ENCODE peak calls at places on chromosomes 11 and 22, in eight cellular contexts. T is WTC11, X is Calu3, I is lower leg skin, N is psoas muscle, W is breast epithelium, E is fibroblast of the aortic adventitia, D is HCT116. Q is an unnamed sample.
A peak's percentile ranks its signal among the peaks of the same experiment; 100 is the strongest.

GRCh38 chr22:40237241-40237640 is 59.5 kb downstream of the TNRC6B start:
- DNase-seq in X (no peak), I (no peak), D (no peak), W (no peak), N (no peak), T (no peak), E (no peak), Q (no peak)

GRCh38 chr11:60700689-60701508 is 1.5 kb downstream of the MS4A8 start:
- DNase-seq in D (peak; percentile 35), T (peak; percentile 50), E (peak; percentile 1), W (no peak), X (peak; percentile 52), N (no peak), I (no peak), Q (peak; percentile 37)

GRCh38 chr22:30413001-30413400 is 12.6 kb upstream of the MTFP1 start:
- DNase-seq in W (no peak), N (no peak), I (no peak), D (no peak), X (no peak), T (no peak), E (no peak), Q (no peak)

GRCh38 chr11:60718524-60719316 is 5.8 kb upstream of the MS4A18 start:
- DNase-seq in D (no peak), X (no peak), E (no peak), I (no peak), N (no peak), T (no peak), W (no peak), Q (no peak)

GRCh38 chr22:47394504-47395440 is 632.3 kb downstream of the TBC1D22A start:
- DNase-seq in D (no peak), I (no peak), W (peak; percentile 12), T (no peak), N (no peak), E (no peak), X (no peak), Q (no peak)

GRCh38 chr11:128621491-128622136 is 34.3 kb upstream of the ETS1 start:
- DNase-seq in X (no peak), T (no peak), D (no peak), W (no peak), I (no peak), N (peak; percentile 70), E (peak; percentile 83), Q (no peak)

GRCh38 chr11:46293616-46294015 is 16.2 kb downstream of the CREB3L1 start:
- DNase-seq in W (no peak), D (no peak), T (no peak), X (no peak), I (no peak), E (peak; percentile 89), N (no peak), Q (no peak)

GRCh38 chr22:47837703-47838102 is 1075.3 kb downstream of the TBC1D22A start:
- DNase-seq in E (peak; percentile 2), I (no peak), N (no peak), X (peak; percentile 3), W (no peak), D (peak; percentile 13), T (peak; percentile 53), Q (no peak)

GRCh38 chr11:110777765-110778164 is 65.5 kb upstream of the ARHGAP20 start:
- DNase-seq in W (no peak), E (peak; percentile 66), D (no peak), X (no peak), T (no peak), N (no peak), I (no peak), Q (no peak)

GRCh38 chr11:83002522-83002921 is 69.2 kb downstream of the RAB30 start:
- DNase-seq in W (no peak), D (no peak), I (no peak), N (no peak), T (no peak), X (no peak), E (no peak), Q (no peak)

DNA sequence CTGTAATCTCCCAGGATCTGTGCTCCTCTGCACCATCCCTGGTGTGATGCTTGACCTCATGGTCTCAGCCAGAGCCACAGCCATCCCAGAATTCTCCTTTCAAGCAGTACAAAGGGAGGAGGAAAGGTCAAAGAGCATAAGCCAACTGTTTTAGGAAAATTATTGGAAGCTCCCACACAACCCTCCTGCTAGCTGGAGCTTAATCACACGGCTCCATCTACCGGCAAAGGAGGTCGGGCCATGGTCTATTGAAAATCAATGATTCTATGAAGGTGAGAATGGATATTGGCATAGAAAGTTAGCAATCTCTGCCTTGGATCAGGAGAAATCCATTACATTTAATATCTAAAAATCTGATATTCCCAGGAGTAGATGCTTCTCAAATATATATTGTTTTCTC is 259.5 kb downstream of the NTM start:
- DNase-seq in T (no peak), X (no peak), W (no peak), D (no peak), I (no peak), E (no peak), N (no peak), Q (no peak)
- TF ChIP-seq CTCF in T (no peak), X (no peak), W (no peak), D (no peak), I (no peak), E (no peak), N (no peak), Q (peak; percentile 29)

DNA sequence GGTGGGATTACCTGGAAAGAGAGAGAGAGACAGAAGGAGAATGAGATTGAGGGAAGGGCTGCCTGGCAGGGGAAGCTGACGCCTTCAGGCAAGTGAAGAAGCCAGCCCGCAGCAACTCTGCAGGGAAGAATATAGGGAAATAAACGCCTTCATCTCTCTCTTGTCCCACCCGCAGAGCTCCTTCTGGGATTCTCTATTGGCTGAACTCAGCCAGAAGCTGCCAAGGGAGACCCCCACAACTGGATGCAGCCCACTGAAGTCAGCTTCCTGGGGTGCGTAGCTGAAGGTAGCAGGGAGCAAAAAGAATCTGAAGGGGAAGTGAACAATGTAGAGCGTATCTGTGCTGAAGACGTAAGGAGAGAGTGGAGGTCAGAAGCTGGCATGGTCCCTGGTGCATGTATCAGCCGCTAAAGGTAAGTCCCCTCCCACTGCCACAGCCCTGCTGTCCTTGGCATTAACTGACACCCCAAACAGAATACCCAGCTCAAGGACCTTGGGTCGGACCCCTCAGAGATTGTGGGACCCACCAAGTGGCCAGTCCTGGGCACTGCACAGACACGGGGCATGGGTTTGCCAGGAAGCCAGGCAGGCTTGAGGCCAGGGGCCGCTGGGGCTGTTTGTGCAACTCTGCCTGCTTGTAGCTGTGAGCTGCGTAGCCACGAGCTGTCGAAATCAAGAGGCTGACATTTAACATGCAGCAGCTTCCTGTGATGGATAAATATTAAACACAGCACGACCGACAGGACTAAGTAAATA is 469.9 kb downstream of the MN1 start:
- DNase-seq in I (peak; percentile 88), E (peak; percentile 46), W (no peak), X (peak; percentile 69), D (no peak), T (peak; percentile 70), N (peak; percentile 64), Q (peak; percentile 23)
- TF ChIP-seq CTCF in I (no peak), E (peak; percentile 43), W (no peak), X (peak; percentile 70), D (peak; percentile 34), T (peak; percentile 38), N (peak; percentile 28), Q (peak; percentile 49)

DNA sequence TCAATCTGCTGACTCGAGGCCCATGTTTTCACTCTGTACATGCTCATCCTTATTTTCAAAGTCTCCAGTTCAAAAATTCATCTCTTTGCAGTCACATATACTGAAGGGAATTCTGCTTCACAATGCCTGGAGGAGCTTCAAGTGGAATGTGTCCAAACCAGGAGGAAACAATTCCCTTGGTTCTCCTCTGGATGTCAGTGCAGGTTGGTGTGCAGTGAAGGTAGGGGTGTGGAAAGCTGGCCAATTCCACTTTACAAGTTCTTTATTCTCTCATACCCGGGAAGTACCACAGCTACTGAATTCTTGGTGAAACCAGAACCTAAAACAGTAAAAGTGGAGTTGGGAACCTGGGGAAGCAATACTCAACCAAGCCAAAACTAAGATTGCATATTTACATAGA is 57.3 kb downstream of the BDNF start:
- DNase-seq in N (no peak), I (no peak), D (no peak), X (no peak), W (no peak), T (no peak), E (peak; percentile 26), Q (no peak)
- TF ChIP-seq CTCF in N (no peak), I (no peak), D (peak; percentile 3), X (no peak), W (no peak), T (no peak), E (no peak), Q (no peak)

DNA sequence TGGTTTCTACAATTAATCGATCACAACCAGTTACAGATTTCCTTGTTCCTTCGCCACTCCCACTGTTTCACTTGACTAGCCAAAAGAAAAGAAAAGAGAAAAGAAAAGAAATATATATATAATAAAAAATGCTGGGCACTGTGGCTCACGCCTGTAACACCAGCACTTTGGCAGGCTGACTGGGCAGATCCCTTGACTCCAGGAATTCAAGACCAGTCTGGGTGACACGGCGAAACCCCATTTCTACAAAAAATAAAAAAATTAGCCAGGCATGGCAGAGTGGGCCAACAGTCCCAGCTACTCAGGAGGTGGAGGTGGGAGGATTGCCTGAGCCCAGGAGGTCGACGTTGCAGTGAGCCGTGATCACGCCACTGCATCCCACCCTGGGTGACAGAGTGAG is 83.8 kb downstream of the NAT10 start:
- DNase-seq in W (no peak), D (no peak), N (no peak), T (no peak), I (no peak), X (no peak), E (no peak), Q (no peak)
- TF ChIP-seq CTCF in W (no peak), D (no peak), N (no peak), T (no peak), I (no peak), X (no peak), E (no peak), Q (no peak)

DNA sequence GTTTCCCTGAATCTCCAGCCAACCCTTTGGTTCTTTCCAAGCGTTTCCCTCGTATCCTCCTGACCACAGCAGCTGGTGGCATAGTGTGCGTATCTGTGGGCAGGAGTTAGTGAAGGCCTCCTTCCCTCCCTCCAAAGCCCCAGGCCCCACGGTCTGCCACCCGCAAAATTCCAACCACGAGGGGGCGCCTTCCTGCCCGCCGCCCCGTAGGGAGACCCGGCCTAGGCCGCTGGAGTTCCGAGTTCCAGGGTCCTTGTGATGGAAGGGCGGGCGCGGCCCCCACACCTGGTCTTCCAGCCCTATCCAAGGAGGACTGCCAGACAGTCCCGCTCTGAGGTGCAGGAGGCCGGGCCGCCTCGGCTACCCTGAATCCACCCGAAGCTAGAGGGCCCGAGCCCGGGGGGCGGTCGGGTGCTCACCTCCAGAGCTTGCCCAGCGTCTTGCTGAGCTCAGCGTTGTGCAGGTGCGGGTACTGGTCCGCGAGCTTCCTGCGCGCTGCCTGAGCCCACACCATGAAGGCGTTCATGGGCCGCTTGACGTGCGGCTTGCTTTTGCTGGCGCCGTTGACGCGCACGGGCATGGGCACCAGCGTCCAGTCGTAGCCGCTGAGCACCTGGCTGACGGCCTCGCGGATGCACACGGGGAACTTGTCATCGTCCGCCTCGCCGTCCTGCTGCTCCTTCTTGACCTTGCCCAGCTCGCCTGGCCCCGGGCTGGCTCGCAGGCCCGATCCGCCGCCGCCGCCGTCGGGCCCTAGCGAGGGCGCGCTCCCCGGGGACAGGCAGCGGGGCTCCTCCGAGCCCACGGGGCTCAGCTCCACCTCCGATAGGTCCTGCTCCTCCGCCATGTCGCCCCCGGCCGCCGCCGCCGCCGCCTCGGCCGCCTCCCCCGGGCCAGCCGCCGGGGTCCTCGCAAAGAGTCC is 1.2 kb downstream of the SOX10 start:
- DNase-seq in X (no peak), N (no peak), D (no peak), W (no peak), T (peak; percentile 82), I (no peak), E (no peak), Q (peak; percentile 57)
- TF ChIP-seq CTCF in X (no peak), N (no peak), D (peak; percentile 31), W (peak; percentile 66), T (peak; percentile 87), I (no peak), E (no peak), Q (peak; percentile 71)